ENCODE peak calls at places on chromosomes 16 and 17, in four cellular contexts. H, O, M and W are unnamed samples.

GRCh38 chr16:66984902-66985311 is 3.5 kb upstream of the CES4A start:
- DNase-seq in H (no peak), O (no peak), M (no peak), W (no peak)

GRCh38 chr17:82333279-82334171 is at the start of gene SECTM1:
- DNase-seq in H (no peak), O (peak), M (peak), W (no peak)

GRCh38 chr17:2690165-2691068 is 21.1 kb downstream of the CLUH start:
- DNase-seq in H (no peak), O (peak), M (peak), W (no peak)

GRCh38 chr17:40122944-40123810 is 1.4 kb downstream of the MSL1 start:
- DNase-seq in H (no peak), O (peak), M (peak), W (no peak)

GRCh38 chr17:73770115-73770848 is 126.0 kb upstream of the SDK2 start:
- DNase-seq in H (peak), O (peak), M (peak), W (peak)

GRCh38 chr17:64097196-64097936 is 32.6 kb downstream of the ERN1 start:
- DNase-seq in H (no peak), O (no peak), M (no peak), W (peak)

GRCh38 chr17:18043491-18043890 is 4.3 kb downstream of the GID4 start:
- DNase-seq in H (no peak), O (no peak), M (no peak), W (no peak)

GRCh38 chr17:55177159-55177913 is 87.4 kb upstream of the HLF start:
- DNase-seq in H (peak), O (no peak), M (no peak), W (no peak)

GRCh38 chr16:26027060-26027459 is 335.3 kb downstream of the HS3ST4 start:
- DNase-seq in H (no peak), O (no peak), M (no peak), W (no peak)

GRCh38 chr16:89720520-89720858 is 209 bp downstream of the VPS9D1 start:
- DNase-seq in H (no peak), O (peak), M (peak), W (no peak)

GRCh38 chr16:3984111-3985060 is 103.9 kb upstream of the CREBBP start:
- DNase-seq in H (no peak), O (no peak), M (no peak), W (no peak)

GRCh38 chr17:65366102-65366844 is 195.2 kb downstream of the AXIN2 start:
- DNase-seq in H (no peak), O (no peak), M (no peak), W (no peak)

GRCh38 chr17:51995797-51996403 is 162.6 kb downstream of the CA10 start:
- DNase-seq in H (no peak), O (no peak), M (no peak), W (no peak)

GRCh38 chr16:4613636-4614570 is 785 bp downstream of the UBALD1 start:
- DNase-seq in H (no peak), O (no peak), M (peak), W (no peak)

GRCh38 chr17:73350864-73351263 is 39.1 kb upstream of the CDC42EP4 start:
- DNase-seq in H (no peak), O (no peak), M (no peak), W (no peak)

GRCh38 chr17:12619444-12620199 is 46.1 kb upstream of the MYOCD start:
- DNase-seq in H (no peak), O (no peak), M (no peak), W (no peak)

GRCh38 chr17:82871056-82871775 is 31.4 kb upstream of the ZNF750 start:
- DNase-seq in H (no peak), O (no peak), M (no peak), W (no peak)

GRCh38 chr17:73068322-73069153 is 23.9 kb downstream of the SLC39A11 start:
- DNase-seq in H (no peak), O (no peak), M (no peak), W (peak)

GRCh38 chr16:3486506-3487215 is 8.6 kb downstream of the C16orf90 start:
- DNase-seq in H (no peak), O (no peak), M (no peak), W (no peak)

GRCh38 chr17:37098910-37099664 is 150.3 kb downstream of the AATF start:
- DNase-seq in H (no peak), O (no peak), M (no peak), W (no peak)

GRCh38 chr17:61398721-61399130 is 917 bp upstream of the TBX2 start:
- DNase-seq in H (no peak), O (no peak), M (no peak), W (no peak)

GRCh38 chr17:75896360-75897075 is at the start of gene TRIM65:
- DNase-seq in H (no peak), O (peak), M (peak), W (no peak)

GRCh38 chr16:62965831-62966230 is 929.6 kb upstream of the CDH8 start:
- DNase-seq in H (no peak), O (no peak), M (no peak), W (no peak)

GRCh38 chr17:27294689-27295630 is 1.0 kb downstream of the WSB1 start:
- DNase-seq in H (peak), O (peak), M (no peak), W (peak)

GRCh38 chr17:77708049-77708448 is 250.5 kb upstream of the TNRC6C start:
- DNase-seq in H (no peak), O (peak), M (no peak), W (no peak)

GRCh38 chr17:31466096-31466495 is 74.6 kb downstream of the RAB11FIP4 start:
- DNase-seq in H (no peak), O (no peak), M (no peak), W (no peak)

GRCh38 chr16:69408451-69408850 is 16.0 kb upstream of the CYB5B start:
- DNase-seq in H (no peak), O (peak), M (no peak), W (no peak)

GRCh38 chr17:6913608-6914443 is 82.0 kb upstream of the ALOX12 start:
- DNase-seq in H (no peak), O (peak), M (peak), W (no peak)

GRCh38 chr16:23491490-23492391 is 18.6 kb downstream of the GGA2 start:
- DNase-seq in H (no peak), O (no peak), M (no peak), W (no peak)

GRCh38 chr16:22373662-22374310 is 633 bp downstream of the CDR2 start:
- DNase-seq in H (no peak), O (peak), M (peak), W (no peak)

GRCh38 chr16:20084624-20085226 is 11.0 kb upstream of the GPR139 start:
- DNase-seq in H (no peak), O (no peak), M (no peak), W (no peak)

GRCh38 chr17:27293359-27293897 is 486 bp upstream of the WSB1 start:
- DNase-seq in H (no peak), O (peak), M (no peak), W (no peak)

GRCh38 chr16:9092282-9092962 is 978 bp downstream of the HAPSTR1 start:
- DNase-seq in H (no peak), O (peak), M (peak), W (no peak)

DNA sequence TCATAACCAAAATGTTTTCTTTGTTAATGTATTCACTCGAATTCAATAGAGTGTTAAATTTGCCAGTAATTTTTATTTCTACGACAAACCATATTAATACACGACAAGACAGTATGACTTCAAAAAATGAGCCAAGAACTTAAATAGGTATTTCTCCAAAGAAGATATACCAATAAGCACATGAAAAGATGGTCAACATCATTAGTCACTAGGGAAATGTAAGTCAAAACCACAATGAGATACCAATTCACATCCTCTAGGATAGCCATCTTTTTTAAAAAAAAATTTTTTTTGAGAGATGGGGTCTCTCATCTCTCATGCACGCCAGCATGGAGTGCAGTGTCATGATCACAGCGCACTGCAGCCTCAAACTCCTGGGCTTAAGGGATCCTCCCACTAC is 5.0 kb upstream of the MEIOC start:
- DNase-seq in H (no peak), O (no peak), M (no peak), W (no peak)
- H3K4me3 ChIP-seq in H (no peak), O (no peak), M (no peak), W (no peak)

DNA sequence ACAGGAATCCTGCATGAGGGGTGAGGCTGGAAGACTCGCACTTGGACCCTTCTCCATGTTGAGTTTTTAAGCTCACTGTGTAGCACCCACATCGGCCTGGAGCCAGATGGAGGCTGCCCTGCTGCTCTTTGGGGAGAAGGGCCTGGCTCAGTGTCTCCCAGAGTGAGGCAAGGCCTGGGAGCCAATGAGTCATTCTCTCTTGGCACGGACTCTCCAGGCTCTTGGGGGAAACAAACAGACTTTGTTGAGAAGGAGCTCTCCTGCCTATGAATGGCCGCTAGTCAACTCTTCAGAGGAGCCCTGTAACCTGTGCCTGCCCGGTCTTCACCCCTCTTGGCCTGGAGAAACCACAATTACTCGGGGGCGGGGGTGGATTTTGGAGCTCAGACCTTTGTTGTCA is 50.8 kb upstream of the MAF start:
- DNase-seq in H (no peak), O (peak), M (peak), W (peak)
- TF ChIP-seq CTCF in H (no peak), O (no peak), M (no peak), W (no peak)

GRCh38 chr16:30662449-30662848 is 4.2 kb downstream of the FBRS start:
- DNase-seq in H (no peak), O (no peak), M (no peak), W (no peak)

GRCh38 chr16:30665155-30665829 is 7.1 kb downstream of the FBRS start:
- DNase-seq in H (no peak), O (no peak), M (no peak), W (no peak)

GRCh38 chr16:30664616-30665109 is 6.4 kb downstream of the FBRS start:
- DNase-seq in H (no peak), O (no peak), M (no peak), W (no peak)

GRCh38 chr16:30663038-30663437 is 4.8 kb downstream of the FBRS start:
- DNase-seq in H (no peak), O (no peak), M (no peak), W (no peak)

GRCh38 chr16:30663820-30664528 is 5.7 kb downstream of the FBRS start:
- DNase-seq in H (no peak), O (no peak), M (no peak), W (no peak)
- H3K4me3 ChIP-seq in H (no peak), O (no peak), M (no peak), W (no peak)

GRCh38 chr16:49918257-49918656 is 62.3 kb upstream of the ZNF423 start:
- DNase-seq in H (no peak), O (no peak), M (no peak), W (no peak)
- TF ChIP-seq CTCF in H (no peak), O (no peak), M (no peak), W (no peak)

GRCh38 chr16:76670125-76670857 is 393.1 kb downstream of the CNTNAP4 start:
- DNase-seq in H (no peak), O (no peak), M (no peak), W (no peak)
- H3K4me3 ChIP-seq in H (no peak), O (no peak), M (no peak), W (no peak)

DNA sequence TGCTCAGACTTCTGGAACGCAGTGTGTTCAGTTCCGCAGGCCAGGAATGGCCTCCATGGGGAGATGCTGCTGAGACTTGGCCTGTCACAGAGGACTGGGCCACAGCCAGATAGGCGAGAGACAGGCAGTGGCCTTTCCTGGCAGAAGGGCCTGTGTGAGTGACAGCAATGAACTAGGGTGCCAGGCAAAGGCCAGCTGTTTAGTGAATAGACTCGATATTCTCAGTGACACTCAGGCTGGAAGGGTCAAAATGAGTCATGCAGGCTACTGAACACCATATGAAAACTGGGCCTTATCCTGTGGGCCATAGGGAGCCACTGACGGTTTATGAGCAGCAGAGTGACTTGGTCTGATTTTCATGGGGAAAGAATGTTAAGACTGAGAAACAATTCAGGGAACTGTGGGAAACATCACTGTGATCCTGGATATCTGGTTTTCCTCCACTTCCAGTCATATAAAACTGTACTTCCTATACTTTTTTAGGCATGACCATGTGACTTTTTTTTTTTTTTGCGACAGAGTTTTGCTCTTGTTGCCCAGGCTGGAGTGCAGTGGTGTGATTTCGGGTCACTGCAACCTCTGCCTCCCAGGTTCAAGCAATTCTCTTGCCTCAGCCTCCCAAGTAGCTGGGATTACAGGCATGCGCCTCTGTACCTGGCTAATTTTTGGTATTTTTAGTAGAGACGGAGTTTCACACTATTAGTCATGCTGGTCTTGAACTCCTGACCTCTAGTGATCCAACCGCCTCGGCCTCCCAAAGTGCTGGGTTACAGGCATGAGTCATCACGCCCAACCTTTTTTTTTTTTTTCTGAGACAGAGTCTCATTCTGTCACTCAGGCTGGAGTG is 5.2 kb upstream of the NUBP1 start:
- DNase-seq in H (no peak), O (no peak), M (peak), W (no peak)
- TF ChIP-seq CTCF in H (no peak), O (no peak), M (no peak), W (no peak)

DNA sequence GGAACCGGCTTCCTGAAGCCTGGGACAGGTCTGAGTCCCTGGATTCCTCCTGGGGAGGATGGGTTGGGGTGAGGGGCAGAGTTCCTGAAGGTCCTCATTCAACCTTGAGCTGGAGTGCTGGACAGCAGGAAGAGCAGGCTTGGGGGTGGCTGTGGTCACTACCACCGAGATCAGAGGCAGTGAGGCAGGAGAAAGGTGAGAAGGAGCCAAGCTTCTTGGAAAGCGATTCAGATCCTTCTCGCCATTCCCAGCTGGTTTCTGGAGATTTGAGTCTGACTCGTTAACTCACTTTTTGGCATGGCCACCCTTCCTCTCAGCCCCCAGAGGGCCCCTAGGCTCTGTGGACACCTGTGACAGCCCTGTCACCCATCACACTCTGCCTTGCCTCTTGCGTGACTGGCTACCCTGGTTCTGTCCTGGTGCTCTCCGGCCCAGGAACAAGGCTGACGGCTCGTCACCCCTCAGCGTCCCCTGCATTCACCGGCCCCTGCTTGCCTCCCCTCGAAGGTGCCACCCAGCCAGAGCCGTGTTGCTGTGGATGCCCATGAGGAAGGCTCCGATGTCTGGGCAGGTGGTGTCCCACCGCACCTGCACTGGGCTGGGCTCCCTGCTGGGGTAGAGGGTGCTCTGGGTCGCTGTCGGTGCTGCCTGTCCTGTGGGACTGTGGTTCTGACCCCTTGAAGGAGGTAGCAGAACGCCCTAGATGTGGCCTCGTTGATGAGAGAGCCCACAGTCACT is 9.7 kb upstream of the TIMP2 start:
- DNase-seq in H (no peak), O (no peak), M (no peak), W (no peak)
- H3K4me3 ChIP-seq in H (no peak), O (no peak), M (no peak), W (no peak)

GRCh38 chr16:51392651-51393187 is 241.6 kb upstream of the SALL1 start:
- DNase-seq in H (peak), O (peak), M (peak), W (no peak)
- TF ChIP-seq CTCF in H (no peak), O (no peak), M (no peak), W (no peak)

GRCh38 chr17:57357392-57357784 is 101.1 kb downstream of the MSI2 start:
- DNase-seq in H (no peak), O (no peak), M (peak), W (peak)

GRCh38 chr17:57356722-57357391 is 100.5 kb downstream of the MSI2 start:
- DNase-seq in H (no peak), O (no peak), M (no peak), W (no peak)

GRCh38 chr17:57354669-57355068 is 98.3 kb downstream of the MSI2 start:
- DNase-seq in H (no peak), O (no peak), M (no peak), W (no peak)

GRCh38 chr17:57355090-57355859 is 99.0 kb downstream of the MSI2 start:
- DNase-seq in H (no peak), O (no peak), M (no peak), W (no peak)

DNA sequence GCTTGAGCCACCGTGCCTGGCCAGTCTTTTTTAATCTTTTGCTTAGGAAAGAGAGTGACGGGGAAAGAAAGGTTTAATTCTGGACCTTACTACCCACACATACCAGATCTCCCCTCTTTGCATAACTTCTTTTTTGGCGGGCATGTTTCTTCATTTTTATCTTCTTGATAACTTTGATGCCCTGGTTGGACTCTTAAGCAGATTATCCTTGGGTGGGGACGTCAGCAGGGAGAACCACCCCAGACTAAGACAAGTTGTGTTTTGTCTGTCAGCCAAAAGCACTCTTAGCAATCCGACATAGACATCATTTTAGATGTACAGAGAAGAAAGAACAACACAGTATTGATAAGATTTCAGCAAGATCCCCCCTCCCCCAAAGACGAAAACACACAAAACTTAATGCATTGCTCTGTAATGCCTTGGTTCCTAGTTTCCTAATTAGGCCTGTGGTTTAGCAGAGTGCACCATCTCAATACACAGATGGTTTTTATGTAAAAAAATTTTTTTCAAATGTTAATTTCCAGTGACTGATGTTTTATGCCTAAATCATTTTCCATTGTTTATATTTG is 99.9 kb downstream of the MSI2 start:
- DNase-seq in H (no peak), O (no peak), M (no peak), W (peak)
- H3K4me3 ChIP-seq in H (no peak), O (no peak), M (no peak), W (no peak)

GRCh38 chr17:45306623-45307022 is 10.2 kb downstream of the MAP3K14 start:
- DNase-seq in H (no peak), O (no peak), M (no peak), W (no peak)
- TF ChIP-seq CTCF in H (peak), O (no peak), M (no peak), W (peak)